ENCODE peak calls at places on chromosomes 13 and 19, in four cellular contexts. G, Z, L and C are unnamed samples.

GRCh38 chr19:952049-952679 is 26.3 kb downstream of the ARID3A start:
- DNase-seq in G (no peak), Z (no peak), L (no peak), C (no peak)

GRCh38 chr13:45238945-45239795 is 38.3 kb upstream of the KCTD4 start:
- DNase-seq in G (no peak), Z (no peak), L (no peak), C (no peak)

GRCh38 chr19:46737761-46738171 is 8.1 kb upstream of the FKRP start:
- DNase-seq in G (peak; percentile 50), Z (no peak), L (no peak), C (no peak)

GRCh38 chr13:98514268-98514667 is 62.6 kb downstream of the STK24 start:
- DNase-seq in G (no peak), Z (no peak), L (no peak), C (no peak)

GRCh38 chr19:43723588-43723987 is 7.7 kb downstream of the IRGC start:
- DNase-seq in G (no peak), Z (no peak), L (no peak), C (no peak)

GRCh38 chr13:109687559-109688448 is 98.6 kb downstream of the IRS2 start:
- DNase-seq in G (no peak), Z (no peak), L (no peak), C (no peak)

GRCh38 chr19:37505958-37506386 is 767 bp upstream of the ZNF793 start:
- DNase-seq in G (no peak), Z (peak; percentile 21), L (no peak), C (no peak)

GRCh38 chr13:32164622-32165268 is 133.2 kb downstream of the FRY start:
- DNase-seq in G (no peak), Z (no peak), L (peak; percentile 73), C (no peak)

DNA sequence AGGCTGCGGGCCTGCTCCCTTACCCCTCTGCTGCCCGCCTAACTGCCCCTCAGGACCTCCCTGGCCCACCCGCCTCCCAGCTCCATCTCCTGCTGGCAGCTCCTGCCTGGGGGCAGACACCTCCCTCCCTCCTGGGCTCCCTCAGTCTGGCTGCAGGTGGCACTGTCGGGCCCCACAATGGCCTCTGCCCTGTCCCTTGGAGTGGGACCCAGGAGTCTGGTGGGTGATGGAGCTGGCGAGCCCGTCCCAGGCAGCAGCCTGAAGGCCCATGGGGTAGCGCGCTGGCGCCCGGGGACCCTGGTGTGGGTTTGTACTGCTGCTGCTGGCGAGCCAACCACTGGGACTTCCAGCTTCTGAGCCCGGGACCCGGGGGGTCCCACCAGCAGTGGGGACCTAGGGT is 83.6 kb downstream of the KDM4B start:
- DNase-seq in G (peak; percentile 70), Z (no peak), L (peak; percentile 76), C (no peak)
- TF ChIP-seq CTCF in G (no peak), Z (no peak), L (peak; percentile 69), C (no peak)

DNA sequence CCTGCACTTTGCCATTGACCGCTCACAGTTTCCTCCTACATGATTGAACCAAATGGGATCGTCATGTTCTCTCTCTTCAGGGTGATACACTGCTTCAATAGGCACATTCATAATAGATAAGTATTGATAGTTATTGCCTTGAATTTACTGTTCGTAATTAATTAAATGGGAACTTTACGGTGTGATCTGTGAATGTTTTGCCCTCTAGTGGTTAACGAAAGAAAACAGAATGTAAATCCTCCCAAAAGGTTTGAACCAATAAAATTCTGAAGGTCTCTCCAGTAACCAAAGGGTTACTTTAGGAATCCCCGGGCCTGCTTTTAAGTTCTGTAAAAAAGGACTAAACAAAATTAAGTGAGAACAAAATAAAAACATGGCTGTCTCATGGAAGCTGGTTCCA is 389.3 kb downstream of the DACH1 start:
- DNase-seq in G (no peak), Z (peak; percentile 7), L (no peak), C (no peak)
- TF ChIP-seq CTCF in G (peak; percentile 18), Z (peak; percentile 33), L (peak; percentile 62), C (no peak)

DNA sequence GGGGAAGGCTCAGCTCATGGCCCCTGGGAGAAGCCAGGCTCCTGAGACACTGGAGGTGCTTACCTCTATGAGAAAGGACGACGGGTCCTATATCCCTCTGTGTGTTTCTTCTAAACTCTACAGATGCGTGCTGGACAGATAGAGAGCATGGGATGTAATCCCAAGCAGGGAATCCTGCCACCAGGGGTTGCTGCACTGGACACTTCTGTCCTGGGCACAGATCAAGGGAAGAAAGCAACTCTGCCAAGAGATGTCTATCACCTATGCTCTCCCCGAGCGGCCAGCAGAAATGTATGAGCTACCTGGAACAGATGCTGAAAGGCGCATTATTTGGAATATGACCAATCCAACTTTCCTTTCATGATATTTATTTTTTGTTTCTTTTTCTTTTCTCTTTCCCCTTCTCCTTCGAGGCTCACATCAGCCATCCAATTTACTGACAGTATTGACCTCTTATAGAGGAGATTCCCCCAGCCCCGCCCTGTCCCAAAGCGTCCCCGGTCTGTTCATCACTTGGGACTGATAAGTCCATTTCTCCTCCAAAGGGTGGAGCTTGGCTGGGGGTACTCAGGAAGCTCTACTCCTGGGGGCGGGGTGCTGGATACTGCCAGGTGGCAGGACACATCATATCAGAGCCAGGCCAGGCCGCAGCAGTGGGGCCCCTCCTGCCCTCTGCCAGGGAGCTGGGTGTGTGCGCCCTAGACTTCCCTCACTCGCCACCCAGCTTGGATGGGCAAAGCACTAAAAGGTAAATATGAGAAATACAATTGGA is 34.2 kb downstream of the TSHZ3 start:
- DNase-seq in G (peak; percentile 72), Z (no peak), L (peak; percentile 54), C (no peak)
- TF ChIP-seq CTCF in G (no peak), Z (no peak), L (peak; percentile 59), C (no peak)

DNA sequence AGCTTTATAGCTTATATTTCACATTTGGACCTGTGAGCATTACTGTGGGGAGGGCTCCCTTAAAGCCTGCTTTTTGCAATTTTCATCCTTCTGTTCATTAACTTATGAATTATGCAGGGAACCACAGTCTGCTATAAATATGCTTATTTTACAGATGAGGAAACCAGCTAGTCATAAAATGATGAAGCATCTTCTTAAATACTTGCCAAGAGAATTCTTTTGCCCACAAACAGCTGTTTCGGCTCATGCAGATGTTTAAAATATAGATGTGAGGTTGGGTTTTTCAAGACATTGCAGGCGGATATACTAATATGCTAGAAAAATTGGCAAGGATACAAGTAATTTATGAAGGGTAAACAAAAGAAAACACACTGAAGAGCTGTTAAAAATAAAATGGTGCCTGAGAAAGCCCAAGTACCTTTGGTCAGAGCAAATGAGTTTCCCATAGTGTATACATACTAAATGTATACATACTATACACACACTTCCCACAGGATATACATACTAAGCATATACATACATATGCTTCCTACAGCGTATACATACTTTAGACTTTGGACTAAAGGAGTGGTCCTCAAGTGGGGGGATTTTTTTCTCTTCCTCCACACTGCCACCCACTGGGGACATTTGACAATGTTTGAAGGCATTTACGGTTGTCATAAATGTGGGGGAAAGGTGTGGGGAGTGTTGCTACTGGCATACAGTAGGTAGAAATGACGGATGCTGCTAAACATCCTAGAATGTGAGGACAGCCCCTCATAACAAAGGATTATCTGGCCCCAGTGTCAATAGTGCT is 164.9 kb upstream of the CSNK1A1L start:
- DNase-seq in G (no peak), Z (no peak), L (no peak), C (no peak)
- TF ChIP-seq CTCF in G (no peak), Z (no peak), L (peak; percentile 25), C (no peak)

GRCh38 chr19:52296773-52297600 is at the start of gene ZNF480:
- DNase-seq in G (peak; percentile 94), Z (peak; percentile 80), L (peak; percentile 79), C (peak; percentile 87)
- TF ChIP-seq CTCF in G (no peak), Z (no peak), L (no peak), C (no peak)

DNA sequence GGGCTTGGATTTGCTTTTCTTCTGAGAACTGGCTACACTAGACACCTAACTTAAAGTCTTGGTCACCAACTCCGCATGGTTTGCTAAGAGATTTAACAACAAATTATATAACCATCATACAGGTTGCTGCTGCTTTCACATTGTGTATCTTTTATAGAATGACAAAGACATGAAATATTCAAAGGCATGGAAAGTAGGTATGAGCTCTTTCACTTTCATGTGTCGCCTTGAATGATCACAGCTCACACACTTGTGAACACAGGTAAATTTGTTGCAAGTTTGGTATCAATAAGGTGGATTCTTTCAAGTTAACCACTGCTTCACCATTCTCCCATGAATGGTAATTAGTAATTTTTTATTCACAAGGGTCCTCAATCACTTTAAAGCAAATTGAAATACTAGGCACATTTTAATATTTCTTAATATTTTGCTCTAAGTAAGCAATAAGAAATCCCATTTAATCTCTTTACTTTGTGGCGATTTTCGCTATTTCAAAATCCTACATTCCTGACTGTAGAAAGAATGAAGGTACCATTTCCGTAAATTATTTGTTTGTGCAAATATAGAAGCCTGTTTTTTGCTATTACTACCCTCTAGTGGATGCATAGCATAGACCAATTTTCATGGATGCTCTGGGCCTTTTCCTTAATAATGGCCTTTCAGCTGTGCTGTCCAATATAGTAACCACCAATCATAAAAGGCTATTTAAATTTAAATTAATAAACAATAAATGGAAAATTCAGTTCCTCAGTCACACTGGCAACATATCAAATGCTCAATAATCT is 45.5 kb upstream of the FREM2 start:
- DNase-seq in G (no peak), Z (no peak), L (no peak), C (no peak)
- TF ChIP-seq CTCF in G (peak; percentile 14), Z (no peak), L (peak; percentile 47), C (no peak)

GRCh38 chr19:9850235-9850959 is 15.3 kb downstream of the PIN1 start:
- DNase-seq in G (no peak), Z (peak; percentile 20), L (no peak), C (no peak)

GRCh38 chr19:9847087-9847671 is 12.1 kb downstream of the PIN1 start:
- DNase-seq in G (no peak), Z (peak; percentile 35), L (peak; percentile 62), C (no peak)

GRCh38 chr19:9848761-9849160 is 13.6 kb downstream of the PIN1 start:
- DNase-seq in G (no peak), Z (peak; percentile 13), L (no peak), C (no peak)

GRCh38 chr19:9849786-9850185 is 14.7 kb downstream of the PIN1 start:
- DNase-seq in G (no peak), Z (peak; percentile 14), L (no peak), C (no peak)

GRCh38 chr19:9848060-9848459 is 12.9 kb downstream of the PIN1 start:
- DNase-seq in G (no peak), Z (peak; percentile 50), L (peak; percentile 37), C (peak; percentile 22)
- TF ChIP-seq CTCF in G (no peak), Z (peak; percentile 57), L (peak; percentile 57), C (peak; percentile 30)

GRCh38 chr19:30000862-30001261 is 58.8 kb downstream of the URI1 start:
- DNase-seq in G (no peak), Z (no peak), L (no peak), C (no peak)

GRCh38 chr19:29999490-29999889 is 57.5 kb downstream of the URI1 start:
- DNase-seq in G (no peak), Z (no peak), L (no peak), C (no peak)

GRCh38 chr19:30003862-30004261 is 61.8 kb downstream of the URI1 start:
- DNase-seq in G (no peak), Z (no peak), L (no peak), C (no peak)

GRCh38 chr19:30001301-30001700 is 59.3 kb downstream of the URI1 start:
- DNase-seq in G (no peak), Z (no peak), L (no peak), C (no peak)

GRCh38 chr19:30001794-30002193 is 59.8 kb downstream of the URI1 start:
- DNase-seq in G (no peak), Z (no peak), L (no peak), C (no peak)
- TF ChIP-seq CTCF in G (no peak), Z (no peak), L (peak; percentile 19), C (no peak)